ENCODE peak calls at places on chromosomes 12 and 14, in nine cellular contexts. R is activated T-cell treated with anti-CD3 and anti-CD28 coated beads, Interleukin-2, amount 50 U/mL, for 72 hours; N is stimulated activated CD4-positive, alpha-beta T cell treated with anti-CD3 and anti-CD28 coated beads, Interleukin-4, amount 100 ng/mL, for 4 hours; V is NCI-H526 treated with DMSO at 0.1 percent for 48 hours; X is cardiac fibroblast; A is T-helper 1 cell; H is frontal cortex; K is brain microvascular endothelial cell; E is glutamatergic neuron. M is an unnamed sample.

GRCh38 chr14:63388766-63389431 is 70.2 kb upstream of the GPHB5 start:
- DNase-seq in R (peak; percentile 66), N (peak; percentile 38), V (no peak), X (peak; percentile 76), A (peak; percentile 10), H (peak; percentile 11), K (peak; percentile 51), E (peak; percentile 77), M (peak; percentile 25)

GRCh38 chr12:122951979-122952892 is 14.0 kb downstream of the ABCB9 start:
- DNase-seq in R (peak; percentile 78), N (peak; percentile 62), V (peak; percentile 51), X (peak; percentile 77), A (peak; percentile 55), H (peak; percentile 83), K (peak; percentile 60), E (peak; percentile 78), M (peak; percentile 52)

GRCh38 chr12:104669057-104669770 is 212.5 kb downstream of the CHST11 start:
- DNase-seq in R (no peak), N (no peak), V (peak; percentile 39), X (peak; percentile 70), A (no peak), H (peak; percentile 45), K (no peak), E (no peak), M (peak; percentile 15)

GRCh38 chr14:100486025-100486828 is 101.0 kb downstream of the BEGAIN start:
- DNase-seq in R (peak; percentile 61), N (peak; percentile 13), V (no peak), X (peak; percentile 68), A (peak; percentile 12), H (peak; percentile 35), K (peak; percentile 74), E (peak; percentile 66), M (peak; percentile 93)

GRCh38 chr12:51686727-51687126 is 95.7 kb downstream of the SCN8A start:
- DNase-seq in R (no peak), N (no peak), V (no peak), X (peak; percentile 45), A (no peak), H (no peak), K (no peak), E (no peak), M (no peak)

GRCh38 chr12:109130755-109131521 is 14.6 kb downstream of the ACACB start:
- DNase-seq in R (no peak), N (no peak), V (no peak), X (no peak), A (no peak), H (peak; percentile 43), K (no peak), E (peak; percentile 44), M (no peak)

GRCh38 chr14:77804592-77804991 is 4.7 kb downstream of the ADCK1 start:
- DNase-seq in R (peak; percentile 56), N (no peak), V (peak; percentile 26), X (peak; percentile 12), A (no peak), H (no peak), K (no peak), E (peak; percentile 24), M (no peak)

GRCh38 chr14:89794096-89794495 is 160.4 kb downstream of the EFCAB11 start:
- DNase-seq in R (no peak), N (no peak), V (no peak), X (peak; percentile 39), A (no peak), H (no peak), K (no peak), E (no peak), M (no peak)

GRCh38 chr12:132474237-132474741 is 15.7 kb upstream of the FBRSL1 start:
- DNase-seq in R (no peak), N (no peak), V (no peak), X (no peak), A (peak; percentile 54), H (no peak), K (no peak), E (no peak), M (no peak)

GRCh38 chr12:71046215-71046614 is 111.6 kb downstream of the TSPAN8 start:
- DNase-seq in R (no peak), N (no peak), V (no peak), X (peak; percentile 73), A (no peak), H (no peak), K (peak; percentile 38), E (no peak), M (no peak)

GRCh38 chr12:47189753-47190152 is 110.0 kb upstream of the AMIGO2 start:
- DNase-seq in R (no peak), N (no peak), V (peak; percentile 39), X (peak; percentile 35), A (no peak), H (no peak), K (no peak), E (no peak), M (no peak)

GRCh38 chr12:66636771-66637170 is 42.1 kb downstream of the GRIP1 start:
- DNase-seq in R (no peak), N (no peak), V (no peak), X (no peak), A (no peak), H (peak; percentile 10), K (no peak), E (peak; percentile 15), M (no peak)

M was measured in progenitor cell of endocrine pancreas.